ENCODE peak calls at places on chromosomes 7 and 10, in eight cellular contexts. One of them, this sample, is unnamed.

GRCh38 chr7:44455155-44455554 is 35.3 kb downstream of the NUDCD3 start:
- DNase-seq in vagina: no peak
- DNase-seq in stomach: no peak
- DNase-seq in A549: no peak
- DNase-seq in upper lobe of left lung: no peak
- DNase-seq in IMR-90: no peak
- DNase-seq in tibial nerve: no peak
- DNase-seq in HepG2: no peak
- DNase-seq in this sample: no peak

GRCh38 chr7:36287371-36288241 is 102.1 kb upstream of the ANLN start:
- DNase-seq in vagina: no peak
- DNase-seq in stomach: no peak
- DNase-seq in A549: no peak
- DNase-seq in upper lobe of left lung: peak; percentile 39
- DNase-seq in IMR-90: no peak
- DNase-seq in tibial nerve: no peak
- DNase-seq in HepG2: peak; percentile 91
- DNase-seq in this sample: no peak

GRCh38 chr7:137001478-137001877 is 133.0 kb downstream of the CHRM2 start:
- DNase-seq in vagina: no peak
- DNase-seq in stomach: no peak
- DNase-seq in A549: no peak
- DNase-seq in upper lobe of left lung: no peak
- DNase-seq in IMR-90: peak; percentile 41
- DNase-seq in tibial nerve: no peak
- DNase-seq in HepG2: no peak
- DNase-seq in this sample: no peak

GRCh38 chr7:2201686-2202360 is 30.9 kb downstream of the MAD1L1 start:
- DNase-seq in vagina: no peak
- DNase-seq in stomach: no peak
- DNase-seq in A549: no peak
- DNase-seq in upper lobe of left lung: peak; percentile 7
- DNase-seq in IMR-90: no peak
- DNase-seq in tibial nerve: no peak
- DNase-seq in HepG2: no peak
- DNase-seq in this sample: no peak

GRCh38 chr7:18700147-18700546 is 204.6 kb downstream of the HDAC9 start:
- DNase-seq in vagina: no peak
- DNase-seq in stomach: no peak
- DNase-seq in A549: peak; percentile 5
- DNase-seq in upper lobe of left lung: no peak
- DNase-seq in IMR-90: no peak
- DNase-seq in tibial nerve: no peak
- DNase-seq in HepG2: no peak
- DNase-seq in this sample: no peak

GRCh38 chr7:102447311-102447710 is 13.9 kb downstream of the ORAI2 start:
- DNase-seq in vagina: no peak
- DNase-seq in stomach: no peak
- DNase-seq in A549: no peak
- DNase-seq in upper lobe of left lung: no peak
- DNase-seq in IMR-90: no peak
- DNase-seq in tibial nerve: no peak
- DNase-seq in HepG2: no peak
- DNase-seq in this sample: no peak

GRCh38 chr10:88361494-88361893 is 221.6 kb downstream of the RNLS start:
- DNase-seq in vagina: no peak
- DNase-seq in stomach: no peak
- DNase-seq in A549: no peak
- DNase-seq in upper lobe of left lung: no peak
- DNase-seq in IMR-90: peak; percentile 10
- DNase-seq in tibial nerve: no peak
- DNase-seq in HepG2: no peak
- DNase-seq in this sample: no peak

GRCh38 chr7:43890468-43890867 is 15.9 kb downstream of the URGCP start:
- DNase-seq in vagina: no peak
- DNase-seq in stomach: no peak
- DNase-seq in A549: no peak
- DNase-seq in upper lobe of left lung: no peak
- DNase-seq in IMR-90: no peak
- DNase-seq in tibial nerve: no peak
- DNase-seq in HepG2: no peak
- DNase-seq in this sample: no peak

GRCh38 chr7:138120140-138120827 is 44.0 kb downstream of the AKR1D1 start:
- DNase-seq in vagina: no peak
- DNase-seq in stomach: no peak
- DNase-seq in A549: no peak
- DNase-seq in upper lobe of left lung: no peak
- DNase-seq in IMR-90: no peak
- DNase-seq in tibial nerve: no peak
- DNase-seq in HepG2: no peak
- DNase-seq in this sample: no peak

GRCh38 chr10:24882047-24882698 is 70.2 kb downstream of the PRTFDC1 start:
- DNase-seq in vagina: no peak
- DNase-seq in stomach: no peak
- DNase-seq in A549: no peak
- DNase-seq in upper lobe of left lung: peak; percentile 34
- DNase-seq in IMR-90: peak; percentile 60
- DNase-seq in tibial nerve: no peak
- DNase-seq in HepG2: no peak
- DNase-seq in this sample: peak; percentile 47

GRCh38 chr10:102342958-102343357 is 52.5 kb upstream of the NFKB2 start:
- DNase-seq in vagina: no peak
- DNase-seq in stomach: no peak
- DNase-seq in A549: no peak
- DNase-seq in upper lobe of left lung: no peak
- DNase-seq in IMR-90: peak; percentile 86
- DNase-seq in tibial nerve: no peak
- DNase-seq in HepG2: no peak
- DNase-seq in this sample: no peak

GRCh38 chr10:13448216-13448615 is 80.6 kb downstream of the BEND7 start:
- DNase-seq in vagina: no peak
- DNase-seq in stomach: no peak
- DNase-seq in A549: no peak
- DNase-seq in upper lobe of left lung: no peak
- DNase-seq in IMR-90: peak; percentile 74
- DNase-seq in tibial nerve: no peak
- DNase-seq in HepG2: no peak
- DNase-seq in this sample: no peak

GRCh38 chr10:56771343-56771742 is 410.3 kb upstream of the ZWINT start:
- DNase-seq in vagina: no peak
- DNase-seq in stomach: no peak
- DNase-seq in A549: no peak
- DNase-seq in upper lobe of left lung: no peak
- DNase-seq in IMR-90: no peak
- DNase-seq in tibial nerve: no peak
- DNase-seq in HepG2: no peak
- DNase-seq in this sample: no peak

GRCh38 chr10:8498881-8499280 is 444.4 kb downstream of the GATA3 start:
- DNase-seq in vagina: no peak
- DNase-seq in stomach: no peak
- DNase-seq in A549: no peak
- DNase-seq in upper lobe of left lung: no peak
- DNase-seq in IMR-90: no peak
- DNase-seq in tibial nerve: no peak
- DNase-seq in HepG2: no peak
- DNase-seq in this sample: no peak

GRCh38 chr10:5948208-5948585 is 29.1 kb downstream of the IL15RA start:
- DNase-seq in vagina: no peak
- DNase-seq in stomach: no peak
- DNase-seq in A549: no peak
- DNase-seq in upper lobe of left lung: no peak
- DNase-seq in IMR-90: no peak
- DNase-seq in tibial nerve: no peak
- DNase-seq in HepG2: no peak
- DNase-seq in this sample: no peak

GRCh38 chr10:6151087-6151977 is 51.4 kb upstream of the PFKFB3 start:
- DNase-seq in vagina: no peak
- DNase-seq in stomach: peak; percentile 54
- DNase-seq in A549: peak; percentile 60
- DNase-seq in upper lobe of left lung: peak; percentile 85
- DNase-seq in IMR-90: peak; percentile 69
- DNase-seq in tibial nerve: peak; percentile 67
- DNase-seq in HepG2: peak; percentile 36
- DNase-seq in this sample: peak; percentile 76

GRCh38 chr10:77162697-77163096 is 474.9 kb downstream of the KCNMA1 start:
- DNase-seq in vagina: no peak
- DNase-seq in stomach: no peak
- DNase-seq in A549: no peak
- DNase-seq in upper lobe of left lung: no peak
- DNase-seq in IMR-90: peak; percentile 89
- DNase-seq in tibial nerve: no peak
- DNase-seq in HepG2: no peak
- DNase-seq in this sample: no peak

GRCh38 chr7:134515569-134516468 is 11.5 kb upstream of the AKR1B10 start:
- DNase-seq in vagina: no peak
- DNase-seq in stomach: no peak
- DNase-seq in A549: peak; percentile 81
- DNase-seq in upper lobe of left lung: no peak
- DNase-seq in IMR-90: peak; percentile 93
- DNase-seq in tibial nerve: no peak
- DNase-seq in HepG2: no peak
- DNase-seq in this sample: no peak

GRCh38 chr10:97131702-97132101 is 54.1 kb downstream of the SLIT1 start:
- DNase-seq in vagina: no peak
- DNase-seq in stomach: no peak
- DNase-seq in A549: no peak
- DNase-seq in upper lobe of left lung: peak; percentile 29
- DNase-seq in IMR-90: no peak
- DNase-seq in tibial nerve: no peak
- DNase-seq in HepG2: no peak
- DNase-seq in this sample: no peak
- TF ChIP-seq POLR2A in vagina: no peak
- TF ChIP-seq POLR2A in stomach: no peak
- TF ChIP-seq POLR2A in A549: no peak
- TF ChIP-seq POLR2A in upper lobe of left lung: no peak
- TF ChIP-seq POLR2A in IMR-90: no peak
- TF ChIP-seq POLR2A in tibial nerve: no peak
- TF ChIP-seq POLR2A in HepG2: no peak
- TF ChIP-seq POLR2A in this sample: no peak

DNA sequence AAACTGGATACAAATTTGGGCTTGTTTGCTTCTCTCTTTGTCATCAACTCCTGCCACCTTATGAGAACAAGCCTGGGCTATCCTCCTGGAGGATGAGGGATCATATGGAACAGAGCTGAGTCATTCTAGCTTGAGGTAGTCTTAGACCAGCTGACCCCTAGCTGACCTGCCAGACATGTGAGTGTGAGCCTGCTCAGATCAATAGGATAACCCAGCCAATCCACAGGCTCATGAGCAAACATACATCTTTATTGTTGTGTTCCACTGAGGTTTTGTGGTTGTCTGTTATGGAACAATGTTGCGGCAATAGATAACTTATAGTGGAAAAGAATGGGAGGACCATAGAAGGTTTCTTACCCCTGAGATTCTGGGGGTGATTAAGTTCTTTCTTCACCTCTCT is 54.5 kb upstream of the FAM180A start:
- DNase-seq in vagina: no peak
- DNase-seq in stomach: no peak
- DNase-seq in A549: no peak
- DNase-seq in upper lobe of left lung: no peak
- DNase-seq in IMR-90: no peak
- DNase-seq in tibial nerve: no peak
- DNase-seq in HepG2: no peak
- DNase-seq in this sample: no peak
- H3K4me3 ChIP-seq in vagina: no peak overlapping the region
- H3K4me3 ChIP-seq in stomach: no peak overlapping the region
- H3K4me3 ChIP-seq in A549: no peak overlapping the region
- H3K4me3 ChIP-seq in upper lobe of left lung: no peak overlapping the region
- H3K4me3 ChIP-seq in IMR-90: no peak overlapping the region
- H3K4me3 ChIP-seq in tibial nerve: no peak overlapping the region
- H3K4me3 ChIP-seq in HepG2: no peak overlapping the region
- H3K4me3 ChIP-seq in this sample: no peak overlapping the region

GRCh38 chr7:150753239-150753638 is 16.0 kb downstream of the GIMAP5 start:
- DNase-seq in vagina: no peak
- DNase-seq in stomach: no peak
- DNase-seq in A549: no peak
- DNase-seq in upper lobe of left lung: no peak
- DNase-seq in IMR-90: no peak
- DNase-seq in tibial nerve: no peak
- DNase-seq in HepG2: no peak
- DNase-seq in this sample: peak; percentile 25

GRCh38 chr7:150751702-150752101 is 14.5 kb downstream of the GIMAP5 start:
- DNase-seq in vagina: no peak
- DNase-seq in stomach: no peak
- DNase-seq in A549: no peak
- DNase-seq in upper lobe of left lung: no peak
- DNase-seq in IMR-90: no peak
- DNase-seq in tibial nerve: no peak
- DNase-seq in HepG2: no peak
- DNase-seq in this sample: no peak

GRCh38 chr7:150754950-150755349 is 17.7 kb downstream of the GIMAP5 start:
- DNase-seq in vagina: no peak
- DNase-seq in stomach: no peak
- DNase-seq in A549: no peak
- DNase-seq in upper lobe of left lung: no peak
- DNase-seq in IMR-90: no peak
- DNase-seq in tibial nerve: no peak
- DNase-seq in HepG2: no peak
- DNase-seq in this sample: no peak

GRCh38 chr7:150755473-150756099 is 18.4 kb downstream of the GIMAP5 start:
- DNase-seq in vagina: no peak
- DNase-seq in stomach: no peak
- DNase-seq in A549: no peak
- DNase-seq in upper lobe of left lung: peak; percentile 39
- DNase-seq in IMR-90: no peak
- DNase-seq in tibial nerve: no peak
- DNase-seq in HepG2: no peak
- DNase-seq in this sample: no peak

GRCh38 chr7:150753826-150754603 is 16.8 kb downstream of the GIMAP5 start:
- DNase-seq in vagina: no peak
- DNase-seq in stomach: no peak
- DNase-seq in A549: no peak
- DNase-seq in upper lobe of left lung: no peak
- DNase-seq in IMR-90: no peak
- DNase-seq in tibial nerve: no peak
- DNase-seq in HepG2: peak; percentile 16
- DNase-seq in this sample: no peak
- TF ChIP-seq CTCF in vagina: no peak
- TF ChIP-seq CTCF in stomach: no peak
- TF ChIP-seq CTCF in A549: no peak
- TF ChIP-seq CTCF in upper lobe of left lung: no peak
- TF ChIP-seq CTCF in IMR-90: peak; percentile 9
- TF ChIP-seq CTCF in tibial nerve: no peak
- TF ChIP-seq CTCF in HepG2: peak; percentile 50
- TF ChIP-seq CTCF in this sample: peak; percentile 27

DNA sequence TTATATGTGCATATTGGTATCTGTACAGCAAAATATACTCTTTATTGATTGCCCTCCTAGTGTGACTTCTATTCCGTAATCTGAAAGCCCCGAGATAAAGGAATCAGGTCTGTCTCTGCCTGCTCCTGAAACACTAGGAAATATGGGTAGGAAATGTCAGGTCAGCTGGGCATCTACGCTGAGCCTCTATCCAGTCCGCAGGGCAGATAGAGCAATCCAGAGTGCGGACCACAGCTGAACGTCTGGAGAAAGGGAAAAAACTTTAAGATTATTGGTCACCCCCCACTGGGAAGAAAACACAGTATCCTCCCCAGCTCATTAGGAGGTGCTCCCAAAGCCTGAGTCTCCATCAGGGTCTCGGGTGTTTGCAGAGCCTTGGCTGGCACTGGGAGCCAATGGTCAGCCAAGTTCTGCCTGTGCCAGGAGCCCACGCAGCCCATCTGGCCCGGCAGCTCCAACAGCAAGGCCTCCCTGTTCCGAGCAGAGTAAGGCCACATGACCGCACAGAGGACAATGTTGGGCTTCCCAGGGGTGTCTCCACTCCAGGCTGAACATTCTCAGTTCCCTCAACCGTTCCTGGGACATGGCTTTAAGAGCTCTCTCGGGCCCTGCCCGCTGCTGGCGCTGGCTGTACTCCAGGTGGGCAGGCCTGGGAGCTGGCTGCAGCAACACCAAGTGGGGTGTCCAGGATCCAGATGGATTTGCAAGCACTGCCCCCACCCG is 7.6 kb downstream of the CTBP2 start:
- DNase-seq in vagina: no peak
- DNase-seq in stomach: peak; percentile 72
- DNase-seq in A549: no peak
- DNase-seq in upper lobe of left lung: peak; percentile 88
- DNase-seq in IMR-90: no peak
- DNase-seq in tibial nerve: no peak
- DNase-seq in HepG2: no peak
- DNase-seq in this sample: no peak
- TF ChIP-seq POLR2A in vagina: no peak
- TF ChIP-seq POLR2A in stomach: no peak
- TF ChIP-seq POLR2A in A549: no peak
- TF ChIP-seq POLR2A in upper lobe of left lung: no peak
- TF ChIP-seq POLR2A in IMR-90: no peak
- TF ChIP-seq POLR2A in tibial nerve: no peak
- TF ChIP-seq POLR2A in HepG2: no peak
- TF ChIP-seq POLR2A in this sample: no peak

This sample was measured in adrenal gland.